ENCODE peak calls at places on chromosomes 6 and 20, in six cellular contexts. K, W, Y, X, H and L are unnamed samples.

GRCh38 chr6:88449770-88450169 is 283.6 kb upstream of the CNR1 start:
- DNase-seq in K (no peak), W (no peak), Y (no peak), X (no peak), H (no peak), L (no peak)

GRCh38 chr6:126063512-126064146 is 77.3 kb downstream of the TRMT11 start:
- DNase-seq in K (no peak), W (peak; percentile 77), Y (no peak), X (no peak), H (no peak), L (no peak)

GRCh38 chr6:11971154-11971553 is 41.0 kb upstream of the HIVEP1 start:
- DNase-seq in K (no peak), W (peak; percentile 97), Y (no peak), X (peak; percentile 96), H (no peak), L (no peak)

GRCh38 chr6:137265574-137265973 is 46.4 kb upstream of the IFNGR1 start:
- DNase-seq in K (no peak), W (no peak), Y (no peak), X (peak; percentile 14), H (no peak), L (no peak)

GRCh38 chr6:25026723-25027122 is 91.0 kb upstream of the RIPOR2 start:
- DNase-seq in K (no peak), W (no peak), Y (no peak), X (no peak), H (no peak), L (no peak)

GRCh38 chr6:101614774-101615173 is 221.3 kb downstream of the GRIK2 start:
- DNase-seq in K (no peak), W (peak; percentile 86), Y (no peak), X (peak; percentile 44), H (no peak), L (no peak)

GRCh38 chr6:142255785-142256184 is 46.0 kb upstream of the ADGRG6 start:
- DNase-seq in K (no peak), W (peak; percentile 42), Y (no peak), X (no peak), H (no peak), L (no peak)

GRCh38 chr6:1325471-1326309 is 13.8 kb downstream of the FOXQ1 start:
- DNase-seq in K (no peak), W (peak; percentile 96), Y (no peak), X (peak; percentile 95), H (peak; percentile 73), L (no peak)

GRCh38 chr20:63750807-63751470 is 11.4 kb downstream of the SLC2A4RG start:
- DNase-seq in K (no peak), W (no peak), Y (no peak), X (no peak), H (no peak), L (no peak)